ENCODE peak calls at places on chromosomes 11 and 22, in ten cellular contexts. F is stimulated activated naive CD8-positive, alpha-beta T cell treated with anti-CD3 and anti-CD28 coated beads, Interleukin-15, amount 100 ng/mL, for 72 hours; Y is HS-5; Z is non-pigmented ciliary epithelial cell; B is A172; H is fibroblast of lung; W is activated T-cell treated with anti-CD3 and anti-CD28 coated beads for 1 hour; K is HuH-7; R is lung microvascular endothelial cell; M is GM23248. N is an unnamed sample.

GRCh38 chr22:27193636-27194035 is 536.2 kb downstream of the MIAT start:
- DNase-seq in F (no peak), Y (no peak), Z (no peak), B (no peak), H (no peak), W (no peak), K (no peak), R (no peak), M (no peak), N (no peak)

GRCh38 chr11:72721689-72722049 is 30.5 kb downstream of the ARAP1 start:
- DNase-seq in F (peak; percentile 45), Y (no peak), Z (no peak), B (no peak), H (no peak), W (peak; percentile 29), K (no peak), R (peak; percentile 47), M (peak; percentile 62), N (no peak)

GRCh38 chr22:29625090-29625825 is 21.8 kb downstream of the NF2 start:
- DNase-seq in F (no peak), Y (peak; percentile 60), Z (peak; percentile 60), B (peak; percentile 79), H (peak; percentile 85), W (peak; percentile 16), K (peak; percentile 70), R (peak; percentile 90), M (peak; percentile 88), N (no peak)

GRCh38 chr11:2385156-2386151 is 8.3 kb downstream of the CD81 start:
- DNase-seq in F (no peak), Y (no peak), Z (no peak), B (no peak), H (no peak), W (no peak), K (no peak), R (no peak), M (no peak), N (no peak)

GRCh38 chr22:38228873-38229740 is 27.3 kb downstream of the MAFF start:
- DNase-seq in F (no peak), Y (no peak), Z (no peak), B (peak; percentile 84), H (peak; percentile 73), W (no peak), K (no peak), R (peak; percentile 75), M (peak; percentile 91), N (peak; percentile 52)

GRCh38 chr11:7677801-7678201 is 4.5 kb upstream of the CYB5R2 start:
- DNase-seq in F (no peak), Y (peak; percentile 60), Z (no peak), B (peak; percentile 26), H (no peak), W (no peak), K (no peak), R (no peak), M (peak; percentile 51), N (no peak)

GRCh38 chr11:2446590-2447252 is 1.9 kb downstream of the KCNQ1 start:
- DNase-seq in F (no peak), Y (no peak), Z (no peak), B (no peak), H (no peak), W (no peak), K (no peak), R (no peak), M (no peak), N (no peak)

GRCh38 chr22:44328762-44329161 is 16.0 kb upstream of the SHISAL1 start:
- DNase-seq in F (no peak), Y (no peak), Z (no peak), B (no peak), H (no peak), W (no peak), K (no peak), R (no peak), M (no peak), N (no peak)

GRCh38 chr22:32333141-32333768 is 24.4 kb upstream of the RFPL3 start:
- DNase-seq in F (no peak), Y (no peak), Z (no peak), B (no peak), H (no peak), W (no peak), K (no peak), R (no peak), M (no peak), N (no peak)

GRCh38 chr11:12631651-12632050 is 42.6 kb upstream of the TEAD1 start:
- DNase-seq in F (no peak), Y (no peak), Z (no peak), B (no peak), H (no peak), W (no peak), K (no peak), R (no peak), M (no peak), N (no peak)

GRCh38 chr11:85934599-85935169 is 79.5 kb downstream of the CCDC83 start:
- DNase-seq in F (no peak), Y (no peak), Z (no peak), B (no peak), H (peak; percentile 22), W (no peak), K (no peak), R (no peak), M (no peak), N (no peak)

GRCh38 chr11:33437529-33437928 is 180.3 kb downstream of the HIPK3 start:
- DNase-seq in F (no peak), Y (no peak), Z (no peak), B (no peak), H (no peak), W (no peak), K (peak; percentile 19), R (no peak), M (no peak), N (no peak)

GRCh38 chr11:57761301-57762234 is at the start of gene CTNND1:
- DNase-seq in F (no peak), Y (peak; percentile 94), Z (peak; percentile 94), B (peak; percentile 95), H (peak; percentile 97), W (no peak), K (peak; percentile 100), R (peak; percentile 98), M (peak; percentile 98), N (peak; percentile 85)

GRCh38 chr11:127524618-127525017 is 524.0 kb upstream of the KIRREL3 start:
- DNase-seq in F (no peak), Y (no peak), Z (no peak), B (no peak), H (no peak), W (no peak), K (no peak), R (no peak), M (no peak), N (no peak)

GRCh38 chr11:20251496-20251895 is 91.2 kb upstream of the DBX1 start:
- DNase-seq in F (no peak), Y (no peak), Z (no peak), B (no peak), H (no peak), W (no peak), K (no peak), R (no peak), M (no peak), N (no peak)

GRCh38 chr11:120985718-120986569 is 38.0 kb upstream of the TBCEL start:
- DNase-seq in F (peak; percentile 40), Y (no peak), Z (no peak), B (peak; percentile 9), H (peak; percentile 56), W (peak; percentile 8), K (peak; percentile 62), R (peak; percentile 55), M (peak; percentile 78), N (no peak)

GRCh38 chr11:63536669-63537292 is at the start of gene PLAAT4:
- DNase-seq in F (no peak), Y (peak; percentile 14), Z (no peak), B (peak; percentile 42), H (peak; percentile 69), W (no peak), K (peak; percentile 76), R (peak; percentile 71), M (peak; percentile 62), N (peak; percentile 19)

GRCh38 chr22:23130697-23131096 is 11.1 kb downstream of the RSPH14 start:
- DNase-seq in F (no peak), Y (no peak), Z (no peak), B (no peak), H (no peak), W (no peak), K (no peak), R (no peak), M (no peak), N (no peak)

GRCh38 chr11:64234840-64235379 is 526 bp downstream of the VEGFB start:
- DNase-seq in F (peak; percentile 63), Y (no peak), Z (no peak), B (no peak), H (no peak), W (peak; percentile 30), K (no peak), R (peak; percentile 37), M (peak; percentile 75), N (no peak)

GRCh38 chr11:9815486-9816136 is 151.7 kb downstream of the SWAP70 start:
- DNase-seq in F (no peak), Y (peak; percentile 75), Z (no peak), B (peak; percentile 86), H (peak; percentile 88), W (no peak), K (no peak), R (no peak), M (peak; percentile 93), N (peak; percentile 84)

GRCh38 chr11:18012314-18012905 is 437 bp downstream of the SERGEF start:
- DNase-seq in F (peak; percentile 23), Y (no peak), Z (no peak), B (no peak), H (peak; percentile 24), W (no peak), K (peak; percentile 10), R (peak; percentile 29), M (no peak), N (no peak)

GRCh38 chr22:37454857-37455686 is 27.8 kb upstream of the ELFN2 start:
- DNase-seq in F (no peak), Y (peak; percentile 79), Z (peak; percentile 83), B (peak; percentile 87), H (peak; percentile 96), W (no peak), K (peak; percentile 71), R (peak; percentile 73), M (peak; percentile 89), N (peak; percentile 48)

GRCh38 chr22:21952586-21953571 is at the start of gene PPM1F:
- DNase-seq in F (peak; percentile 96), Y (no peak), Z (no peak), B (peak; percentile 33), H (peak; percentile 48), W (peak; percentile 90), K (peak; percentile 95), R (peak; percentile 84), M (peak; percentile 90), N (peak; percentile 73)

GRCh38 chr11:42524534-42525227 is 787.1 kb upstream of the API5 start:
- DNase-seq in F (peak; percentile 17), Y (peak; percentile 2), Z (no peak), B (peak; percentile 18), H (peak; percentile 81), W (no peak), K (peak; percentile 26), R (peak; percentile 33), M (peak; percentile 62), N (peak; percentile 25)

GRCh38 chr11:872799-873198 is 30.1 kb downstream of the TSPAN4 start:
- DNase-seq in F (no peak), Y (no peak), Z (no peak), B (no peak), H (no peak), W (no peak), K (no peak), R (no peak), M (no peak), N (no peak)

GRCh38 chr22:36386900-36387663 is 685 bp downstream of the MYH9 start:
- DNase-seq in F (peak; percentile 79), Y (no peak), Z (no peak), B (no peak), H (peak; percentile 30), W (peak; percentile 37), K (no peak), R (peak; percentile 56), M (peak; percentile 81), N (no peak)

GRCh38 chr11:25423436-25424184 is 908.3 kb upstream of the ANO3 start:
- DNase-seq in F (no peak), Y (peak; percentile 50), Z (peak; percentile 38), B (peak; percentile 4), H (peak; percentile 39), W (no peak), K (no peak), R (no peak), M (peak; percentile 2), N (no peak)

GRCh38 chr22:33811686-33812085 is 108.6 kb downstream of the LARGE1 start:
- DNase-seq in F (no peak), Y (no peak), Z (no peak), B (peak; percentile 61), H (peak; percentile 78), W (no peak), K (no peak), R (peak; percentile 63), M (peak; percentile 94), N (no peak)

N was measured in H54.